ENCODE peak calls at places on chromosomes 2 and 18, in five cellular contexts. One of them, this sample, is unnamed.

GRCh38 chr18:35868919-35869318 is 103.6 kb upstream of the RMP24 start:
- DNase-seq in CD8-positive, alpha-beta T cell: no peak
- DNase-seq in CD4-positive, alpha-beta T cell: no peak
- DNase-seq in mucosa of descending colon: no peak
- DNase-seq in neural crest cell: no peak
- DNase-seq in this sample: no peak

GRCh38 chr2:9152975-9153402 is 53.6 kb upstream of the ASAP2 start:
- DNase-seq in CD8-positive, alpha-beta T cell: no peak
- DNase-seq in CD4-positive, alpha-beta T cell: no peak
- DNase-seq in mucosa of descending colon: no peak
- DNase-seq in neural crest cell: no peak
- DNase-seq in this sample: no peak

GRCh38 chr2:190637331-190637734 is 11.6 kb upstream of the NAB1 start:
- DNase-seq in CD8-positive, alpha-beta T cell: no peak
- DNase-seq in CD4-positive, alpha-beta T cell: no peak
- DNase-seq in mucosa of descending colon: no peak
- DNase-seq in neural crest cell: no peak
- DNase-seq in this sample: no peak

GRCh38 chr2:70686577-70687460 is 81.2 kb downstream of the ADD2 start:
- DNase-seq in CD8-positive, alpha-beta T cell: no peak
- DNase-seq in CD4-positive, alpha-beta T cell: no peak
- DNase-seq in mucosa of descending colon: no peak
- DNase-seq in neural crest cell: peak
- DNase-seq in this sample: peak

GRCh38 chr2:238892796-238893195 is 44.9 kb downstream of the TWIST2 start:
- DNase-seq in CD8-positive, alpha-beta T cell: no peak
- DNase-seq in CD4-positive, alpha-beta T cell: no peak
- DNase-seq in mucosa of descending colon: no peak
- DNase-seq in neural crest cell: no peak
- DNase-seq in this sample: no peak

GRCh38 chr2:173161040-173161439 is 85.4 kb downstream of the MAP3K20 start:
- DNase-seq in CD8-positive, alpha-beta T cell: no peak
- DNase-seq in CD4-positive, alpha-beta T cell: no peak
- DNase-seq in mucosa of descending colon: no peak
- DNase-seq in neural crest cell: no peak
- DNase-seq in this sample: no peak

GRCh38 chr2:161943012-161943411 is 131.0 kb downstream of the DPP4 start:
- DNase-seq in CD8-positive, alpha-beta T cell: no peak
- DNase-seq in CD4-positive, alpha-beta T cell: no peak
- DNase-seq in mucosa of descending colon: no peak
- DNase-seq in neural crest cell: no peak
- DNase-seq in this sample: no peak

GRCh38 chr18:61995547-61996062 is 102.8 kb upstream of the RNF152 start:
- DNase-seq in CD8-positive, alpha-beta T cell: no peak
- DNase-seq in CD4-positive, alpha-beta T cell: no peak
- DNase-seq in mucosa of descending colon: no peak
- DNase-seq in neural crest cell: no peak
- DNase-seq in this sample: no peak

GRCh38 chr2:157229572-157229971 is 27.9 kb upstream of the GALNT5 start:
- DNase-seq in CD8-positive, alpha-beta T cell: no peak
- DNase-seq in CD4-positive, alpha-beta T cell: no peak
- DNase-seq in mucosa of descending colon: no peak
- DNase-seq in neural crest cell: no peak
- DNase-seq in this sample: peak

GRCh38 chr2:57497489-57498096 is 549.0 kb upstream of the VRK2 start:
- DNase-seq in CD8-positive, alpha-beta T cell: no peak
- DNase-seq in CD4-positive, alpha-beta T cell: no peak
- DNase-seq in mucosa of descending colon: peak
- DNase-seq in neural crest cell: peak
- DNase-seq in this sample: peak

GRCh38 chr2:154698789-154699559 is 479 bp downstream of the KCNJ3 start:
- DNase-seq in CD8-positive, alpha-beta T cell: no peak
- DNase-seq in CD4-positive, alpha-beta T cell: no peak
- DNase-seq in mucosa of descending colon: no peak
- DNase-seq in neural crest cell: no peak
- DNase-seq in this sample: no peak

GRCh38 chr18:47721876-47722275 is 208.6 kb downstream of the SMAD2 start:
- DNase-seq in CD8-positive, alpha-beta T cell: no peak
- DNase-seq in CD4-positive, alpha-beta T cell: no peak
- DNase-seq in mucosa of descending colon: no peak
- DNase-seq in neural crest cell: no peak
- DNase-seq in this sample: no peak

GRCh38 chr2:152395132-152396024 is 60.4 kb downstream of the FMNL2 start:
- DNase-seq in CD8-positive, alpha-beta T cell: no peak
- DNase-seq in CD4-positive, alpha-beta T cell: no peak
- DNase-seq in mucosa of descending colon: no peak
- DNase-seq in neural crest cell: no peak
- DNase-seq in this sample: peak

GRCh38 chr2:55111230-55111569 is 60.9 kb upstream of the RTN4 start:
- DNase-seq in CD8-positive, alpha-beta T cell: no peak
- DNase-seq in CD4-positive, alpha-beta T cell: no peak
- DNase-seq in mucosa of descending colon: no peak
- DNase-seq in neural crest cell: no peak
- DNase-seq in this sample: no peak

GRCh38 chr2:10493636-10494281 is 45.6 kb upstream of the ODC1 start:
- DNase-seq in CD8-positive, alpha-beta T cell: peak
- DNase-seq in CD4-positive, alpha-beta T cell: peak
- DNase-seq in mucosa of descending colon: peak
- DNase-seq in neural crest cell: no peak
- DNase-seq in this sample: peak

GRCh38 chr2:213246665-213247281 is 37.5 kb upstream of the SPAG16 start:
- DNase-seq in CD8-positive, alpha-beta T cell: peak
- DNase-seq in CD4-positive, alpha-beta T cell: peak
- DNase-seq in mucosa of descending colon: peak
- DNase-seq in neural crest cell: peak
- DNase-seq in this sample: peak

GRCh38 chr2:176004925-176005324 is 2.9 kb upstream of the LNPK start:
- DNase-seq in CD8-positive, alpha-beta T cell: no peak
- DNase-seq in CD4-positive, alpha-beta T cell: no peak
- DNase-seq in mucosa of descending colon: no peak
- DNase-seq in neural crest cell: no peak
- DNase-seq in this sample: no peak

GRCh38 chr2:96661324-96661723 is 18.8 kb downstream of the FER1L5 start:
- DNase-seq in CD8-positive, alpha-beta T cell: no peak
- DNase-seq in CD4-positive, alpha-beta T cell: no peak
- DNase-seq in mucosa of descending colon: no peak
- DNase-seq in neural crest cell: no peak
- DNase-seq in this sample: no peak
- TF ChIP-seq CTCF in CD8-positive, alpha-beta T cell: no peak
- TF ChIP-seq CTCF in CD4-positive, alpha-beta T cell: no peak
- TF ChIP-seq CTCF in mucosa of descending colon: no peak
- TF ChIP-seq CTCF in neural crest cell: no peak
- TF ChIP-seq CTCF in this sample: no peak

GRCh38 chr18:27685807-27686412 is 491.0 kb downstream of the CDH2 start:
- DNase-seq in CD8-positive, alpha-beta T cell: no peak
- DNase-seq in CD4-positive, alpha-beta T cell: no peak
- DNase-seq in mucosa of descending colon: peak
- DNase-seq in neural crest cell: peak
- DNase-seq in this sample: peak
- TF ChIP-seq CTCF in CD8-positive, alpha-beta T cell: no peak
- TF ChIP-seq CTCF in CD4-positive, alpha-beta T cell: no peak
- TF ChIP-seq CTCF in mucosa of descending colon: no peak
- TF ChIP-seq CTCF in neural crest cell: peak
- TF ChIP-seq CTCF in this sample: peak

DNA sequence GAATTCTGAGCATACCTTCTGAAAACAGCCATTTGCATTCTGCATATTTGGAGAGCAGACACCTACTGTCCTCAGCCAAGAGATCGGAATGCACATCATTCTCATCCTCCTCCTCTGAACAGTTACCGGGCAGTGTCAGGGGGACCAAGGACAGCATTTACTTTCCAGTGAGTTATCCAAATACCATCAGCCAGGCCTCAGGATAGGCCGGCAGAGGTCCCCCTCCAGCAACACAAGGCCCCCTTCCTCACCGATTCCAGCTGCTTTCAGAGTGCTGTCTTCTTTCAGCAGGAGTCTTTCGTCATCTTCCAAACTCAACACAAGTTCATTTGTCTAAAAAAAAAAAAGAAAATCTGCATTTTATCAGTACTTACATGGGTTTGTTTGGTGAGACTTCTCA is 55.3 kb downstream of the C2orf76 start:
- DNase-seq in CD8-positive, alpha-beta T cell: no peak
- DNase-seq in CD4-positive, alpha-beta T cell: no peak
- DNase-seq in mucosa of descending colon: no peak
- DNase-seq in neural crest cell: no peak
- DNase-seq in this sample: no peak
- TF ChIP-seq CTCF in CD8-positive, alpha-beta T cell: no peak
- TF ChIP-seq CTCF in CD4-positive, alpha-beta T cell: no peak
- TF ChIP-seq CTCF in mucosa of descending colon: no peak
- TF ChIP-seq CTCF in neural crest cell: no peak
- TF ChIP-seq CTCF in this sample: no peak

GRCh38 chr2:96916156-96917007 is 46.5 kb upstream of the SEMA4C start:
- DNase-seq in CD8-positive, alpha-beta T cell: no peak
- DNase-seq in CD4-positive, alpha-beta T cell: no peak
- DNase-seq in mucosa of descending colon: no peak
- DNase-seq in neural crest cell: no peak
- DNase-seq in this sample: no peak
- TF ChIP-seq CTCF in CD8-positive, alpha-beta T cell: no peak
- TF ChIP-seq CTCF in CD4-positive, alpha-beta T cell: no peak
- TF ChIP-seq CTCF in mucosa of descending colon: no peak
- TF ChIP-seq CTCF in neural crest cell: no peak
- TF ChIP-seq CTCF in this sample: no peak

DNA sequence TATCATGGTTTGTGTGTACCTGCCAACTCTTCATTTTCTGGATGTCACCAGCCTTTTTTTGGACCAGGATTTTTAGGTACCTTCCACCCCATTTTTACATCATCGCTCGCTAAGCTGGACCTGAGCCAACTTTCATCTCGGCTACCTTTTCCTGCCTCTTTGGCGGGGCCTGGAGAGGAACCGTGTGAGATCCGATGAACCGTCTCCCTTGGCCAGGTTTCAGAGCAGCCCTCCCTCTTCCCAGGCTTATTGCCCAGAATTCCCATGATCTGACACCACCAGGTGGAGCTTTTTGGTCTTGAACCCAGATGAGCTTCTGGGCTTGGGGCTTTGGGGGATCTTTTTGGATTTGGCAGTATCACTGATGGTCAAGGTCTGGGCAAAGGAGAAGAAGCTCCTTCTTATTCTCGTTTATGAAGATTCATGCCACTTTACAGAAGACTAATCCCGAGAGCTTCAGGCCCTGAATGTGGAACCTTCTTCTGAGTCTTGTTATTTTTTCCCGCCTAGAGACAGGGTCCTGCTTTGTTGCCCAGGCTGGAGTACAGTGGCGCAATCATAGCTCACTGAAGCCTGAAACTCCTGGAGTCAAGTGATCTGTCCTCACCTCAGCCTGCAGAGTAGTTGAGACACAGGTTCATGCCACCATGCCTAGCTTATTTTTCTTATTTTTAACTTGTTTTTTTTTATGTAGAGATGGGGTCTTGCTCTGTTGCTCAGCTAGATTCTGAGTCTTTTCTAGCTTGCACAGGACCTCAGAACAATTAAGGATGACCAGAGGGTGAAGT is 50.4 kb downstream of the GATA6 start:
- DNase-seq in CD8-positive, alpha-beta T cell: no peak
- DNase-seq in CD4-positive, alpha-beta T cell: no peak
- DNase-seq in mucosa of descending colon: no peak
- DNase-seq in neural crest cell: no peak
- DNase-seq in this sample: no peak
- TF ChIP-seq CTCF in CD8-positive, alpha-beta T cell: no peak
- TF ChIP-seq CTCF in CD4-positive, alpha-beta T cell: no peak
- TF ChIP-seq CTCF in mucosa of descending colon: no peak
- TF ChIP-seq CTCF in neural crest cell: no peak
- TF ChIP-seq CTCF in this sample: peak

GRCh38 chr2:136916131-136916530 is 150.8 kb downstream of the THSD7B start:
- DNase-seq in CD8-positive, alpha-beta T cell: no peak
- DNase-seq in CD4-positive, alpha-beta T cell: no peak
- DNase-seq in mucosa of descending colon: no peak
- DNase-seq in neural crest cell: no peak
- DNase-seq in this sample: no peak

GRCh38 chr2:136917281-136917680 is 151.9 kb downstream of the THSD7B start:
- DNase-seq in CD8-positive, alpha-beta T cell: no peak
- DNase-seq in CD4-positive, alpha-beta T cell: no peak
- DNase-seq in mucosa of descending colon: no peak
- DNase-seq in neural crest cell: no peak
- DNase-seq in this sample: no peak

GRCh38 chr2:136919682-136920081 is 154.3 kb downstream of the THSD7B start:
- DNase-seq in CD8-positive, alpha-beta T cell: no peak
- DNase-seq in CD4-positive, alpha-beta T cell: no peak
- DNase-seq in mucosa of descending colon: no peak
- DNase-seq in neural crest cell: no peak
- DNase-seq in this sample: no peak

GRCh38 chr2:136920652-136921333 is 155.4 kb downstream of the THSD7B start:
- DNase-seq in CD8-positive, alpha-beta T cell: no peak
- DNase-seq in CD4-positive, alpha-beta T cell: no peak
- DNase-seq in mucosa of descending colon: no peak
- DNase-seq in neural crest cell: no peak
- DNase-seq in this sample: no peak
- TF ChIP-seq CTCF in CD8-positive, alpha-beta T cell: no peak
- TF ChIP-seq CTCF in CD4-positive, alpha-beta T cell: no peak
- TF ChIP-seq CTCF in mucosa of descending colon: no peak
- TF ChIP-seq CTCF in neural crest cell: no peak
- TF ChIP-seq CTCF in this sample: no peak

DNA sequence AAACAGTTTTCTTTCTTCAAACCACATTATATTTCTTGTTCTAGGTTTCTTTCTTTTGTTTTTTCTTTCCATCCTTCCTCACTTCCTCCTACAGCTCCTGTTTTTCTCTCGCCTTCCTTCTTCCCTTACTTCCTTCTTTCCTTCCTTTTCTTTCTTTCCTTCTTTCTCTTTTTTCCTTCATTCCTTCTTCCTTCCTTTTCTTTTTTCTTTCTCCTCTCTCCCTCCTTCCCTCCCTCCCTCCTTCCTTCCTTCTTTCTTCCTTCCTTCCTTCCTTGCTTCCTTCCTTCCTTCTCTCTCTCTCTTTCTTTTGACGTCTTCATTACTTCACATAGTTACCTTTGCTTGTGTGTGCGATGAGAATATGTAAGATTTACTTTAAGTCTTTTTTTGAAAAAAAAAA is 470.0 kb upstream of the FSIP2 start:
- DNase-seq in CD8-positive, alpha-beta T cell: no peak
- DNase-seq in CD4-positive, alpha-beta T cell: no peak
- DNase-seq in mucosa of descending colon: no peak
- DNase-seq in neural crest cell: no peak
- DNase-seq in this sample: no peak
- TF ChIP-seq CTCF in CD8-positive, alpha-beta T cell: no peak
- TF ChIP-seq CTCF in CD4-positive, alpha-beta T cell: no peak
- TF ChIP-seq CTCF in mucosa of descending colon: no peak
- TF ChIP-seq CTCF in neural crest cell: no peak
- TF ChIP-seq CTCF in this sample: no peak

GRCh38 chr2:132670104-132670960 is at the start of gene LYPD1:
- DNase-seq in CD8-positive, alpha-beta T cell: no peak
- DNase-seq in CD4-positive, alpha-beta T cell: no peak
- DNase-seq in mucosa of descending colon: peak
- DNase-seq in neural crest cell: peak
- DNase-seq in this sample: no peak

GRCh38 chr2:132668189-132668833 is 1.7 kb downstream of the LYPD1 start:
- DNase-seq in CD8-positive, alpha-beta T cell: no peak
- DNase-seq in CD4-positive, alpha-beta T cell: no peak
- DNase-seq in mucosa of descending colon: no peak
- DNase-seq in neural crest cell: peak
- DNase-seq in this sample: no peak

GRCh38 chr2:132668986-132669853 is 785 bp downstream of the LYPD1 start:
- DNase-seq in CD8-positive, alpha-beta T cell: no peak
- DNase-seq in CD4-positive, alpha-beta T cell: no peak
- DNase-seq in mucosa of descending colon: no peak
- DNase-seq in neural crest cell: peak
- DNase-seq in this sample: no peak

GRCh38 chr2:132670961-132671781 is 1.2 kb upstream of the LYPD1 start:
- DNase-seq in CD8-positive, alpha-beta T cell: no peak
- DNase-seq in CD4-positive, alpha-beta T cell: no peak
- DNase-seq in mucosa of descending colon: no peak
- DNase-seq in neural crest cell: peak
- DNase-seq in this sample: peak

GRCh38 chr2:132669854-132670103 is 226 bp downstream of the LYPD1 start:
- DNase-seq in CD8-positive, alpha-beta T cell: no peak
- DNase-seq in CD4-positive, alpha-beta T cell: no peak
- DNase-seq in mucosa of descending colon: no peak
- DNase-seq in neural crest cell: peak
- DNase-seq in this sample: no peak
- TF ChIP-seq CTCF in CD8-positive, alpha-beta T cell: no peak
- TF ChIP-seq CTCF in CD4-positive, alpha-beta T cell: no peak
- TF ChIP-seq CTCF in mucosa of descending colon: no peak
- TF ChIP-seq CTCF in neural crest cell: no peak
- TF ChIP-seq CTCF in this sample: no peak

This sample was measured in HFFc6.